ENCODE peak calls at places on chromosomes 4 and X, in six cellular contexts. O, M, R, T, E and V are unnamed samples.

GRCh38 chrX:71052721-71053120 is 15.4 kb downstream of the SNX12 start:
- ATAC-seq in O (no peak), M (no peak), R (no peak), T (no peak), E (no peak), V (no peak)

GRCh38 chr4:124590480-124590879 is 122.1 kb downstream of the ANKRD50 start:
- ATAC-seq in O (no peak), M (no peak), R (no peak), T (no peak), E (no peak), V (no peak)

GRCh38 chrX:3161686-3162085 is 120.4 kb downstream of the ARSF start:
- ATAC-seq in O (no peak), M (no peak), R (no peak), T (no peak), E (no peak), V (no peak)

GRCh38 chrX:1308476-1308875 is 28.1 kb upstream of the IL3RA start:
- ATAC-seq in O (no peak), M (no peak), R (no peak), T (no peak), E (no peak), V (no peak)

GRCh38 chr4:101833455-101833854 is 42.9 kb downstream of the BANK1 start:
- ATAC-seq in O (no peak), M (no peak), R (no peak), T (no peak), E (no peak), V (no peak)

GRCh38 chr4:6761540-6762243 is 20.8 kb upstream of the KIAA0232 start:
- ATAC-seq in O (peak; percentile 43), M (no peak), R (no peak), T (no peak), E (no peak), V (no peak)

GRCh38 chr4:99276454-99276853 is 14.3 kb downstream of the ADH1A start:
- ATAC-seq in O (no peak), M (no peak), R (no peak), T (no peak), E (no peak), V (no peak)

GRCh38 chrX:56033495-56034180 is 198.5 kb upstream of the KLF8 start:
- ATAC-seq in O (no peak), M (no peak), R (no peak), T (no peak), E (no peak), V (no peak)